ENCODE peak calls at places on chromosomes 6 and 20, in four cellular contexts. D is psoas muscle, M is HFFc6, T is osteocyte. S is an unnamed sample.
A peak's percentile ranks its signal among the peaks of the same experiment; 100 is the strongest.

GRCh38 chr6:1667805-1668175 is 58.1 kb downstream of the FOXC1 start:
- DNase-seq in D (no peak), M (no peak), T (no peak), S (no peak)

GRCh38 chr6:90393232-90393884 is 96.7 kb upstream of the BACH2 start:
- DNase-seq in D (peak; percentile 61), M (peak; percentile 36), T (no peak), S (no peak)

GRCh38 chr6:11712760-11713159 is 65.8 kb downstream of the ADTRP start:
- DNase-seq in D (peak; percentile 57), M (no peak), T (peak; percentile 32), S (no peak)

GRCh38 chr6:100166991-100167390 is 173.0 kb upstream of the MCHR2 start:
- DNase-seq in D (no peak), M (no peak), T (no peak), S (no peak)

GRCh38 chr6:138592698-138593097 is 93.4 kb upstream of the NHSL1 start:
- DNase-seq in D (no peak), M (no peak), T (no peak), S (no peak)

GRCh38 chr6:6998194-6998569 is 109.6 kb upstream of the RREB1 start:
- DNase-seq in D (peak; percentile 59), M (no peak), T (no peak), S (no peak)

GRCh38 chr20:42082611-42083010 is 464.4 kb upstream of the CHD6 start:
- DNase-seq in D (peak; percentile 57), M (peak; percentile 1), T (no peak), S (no peak)

GRCh38 chr6:139853302-139853992 is 479.0 kb upstream of the CITED2 start:
- DNase-seq in D (no peak), M (peak; percentile 88), T (no peak), S (no peak)

GRCh38 chr6:144528605-144529425 is 243.7 kb downstream of the UTRN start:
- DNase-seq in D (no peak), M (no peak), T (no peak), S (no peak)

GRCh38 chr6:81743649-81744048 is 8.8 kb downstream of the TENT5A start:
- DNase-seq in D (no peak), M (peak; percentile 31), T (no peak), S (no peak)

GRCh38 chr6:159422041-159422984 is 253.1 kb downstream of the FNDC1 start:
- DNase-seq in D (no peak), M (no peak), T (no peak), S (no peak)

GRCh38 chr6:58113960-58114359 is 796.5 kb downstream of the PRIM2 start:
- DNase-seq in D (no peak), M (no peak), T (no peak), S (no peak)

GRCh38 chr6:78492351-78493010 is 374.9 kb upstream of the IRAK1BP1 start:
- DNase-seq in D (no peak), M (peak; percentile 20), T (no peak), S (no peak)

GRCh38 chr20:50092436-50092835 is 20.5 kb downstream of the UBE2V1 start:
- DNase-seq in D (no peak), M (no peak), T (no peak), S (no peak)

GRCh38 chr6:20313960-20314530 is 87.6 kb upstream of the E2F3 start:
- DNase-seq in D (no peak), M (no peak), T (no peak), S (no peak)

GRCh38 chr6:8589941-8590676 is 154.8 kb upstream of the SLC35B3 start:
- DNase-seq in D (no peak), M (no peak), T (no peak), S (no peak)

DNA sequence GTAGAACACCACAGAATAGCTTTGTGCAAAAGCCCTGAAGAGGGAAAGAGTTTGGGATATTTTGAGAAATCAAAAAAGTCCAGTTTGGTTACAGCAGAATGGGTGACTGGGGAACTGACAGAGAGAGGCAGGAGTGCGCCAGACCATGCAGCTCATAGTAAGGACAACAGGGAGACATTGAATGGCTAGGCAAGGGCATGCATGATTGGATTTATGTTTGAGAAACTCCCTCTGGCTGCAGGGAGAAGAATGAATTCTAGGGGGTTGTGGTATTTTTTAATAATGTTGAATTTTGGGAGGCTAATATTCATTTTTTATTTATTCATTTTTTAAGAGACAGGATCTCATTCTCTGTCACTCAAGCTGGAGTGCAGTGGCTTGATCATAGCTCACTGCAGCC is 49.9 kb downstream of the TGM2 start:
- DNase-seq in D (no peak), M (no peak), T (no peak), S (no peak)
- TF ChIP-seq CTCF in D (no peak), M (peak; percentile 53), T (peak; percentile 31), S (peak; percentile 38)

DNA sequence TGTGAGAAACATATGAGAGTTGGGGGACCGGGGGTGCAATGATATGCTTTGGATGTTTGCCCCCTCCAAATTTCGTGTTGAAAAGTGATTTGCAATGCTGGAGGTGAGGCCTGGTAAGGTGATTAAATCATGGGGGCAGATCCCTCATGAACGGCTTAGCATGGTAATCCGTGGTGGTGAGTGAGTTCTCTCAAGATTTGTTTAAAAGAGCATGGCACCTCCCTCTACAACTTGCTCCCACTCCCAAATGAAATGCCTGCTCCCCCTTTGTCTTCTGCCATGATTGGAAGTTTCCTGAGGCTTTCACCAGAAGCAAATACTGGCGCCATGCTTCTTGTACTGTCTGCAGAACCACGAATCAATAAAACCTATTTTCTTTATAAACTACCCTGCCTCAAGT is 2.5 kb downstream of the DEK start:
- DNase-seq in D (no peak), M (no peak), T (no peak), S (no peak)
- TF ChIP-seq CTCF in D (no peak), M (no peak), T (no peak), S (no peak)

GRCh38 chr20:4559106-4559505 is 162.6 kb upstream of the PRND start:
- DNase-seq in D (no peak), M (no peak), T (no peak), S (no peak)
- TF ChIP-seq CTCF in D (no peak), M (no peak), T (no peak), S (no peak)

GRCh38 chr6:37488464-37488863 is 11.2 kb downstream of the CCDC167 start:
- DNase-seq in D (no peak), M (no peak), T (no peak), S (no peak)

GRCh38 chr6:37490466-37491015 is 9.2 kb downstream of the CCDC167 start:
- DNase-seq in D (no peak), M (no peak), T (no peak), S (no peak)

GRCh38 chr6:37487891-37488290 is 11.8 kb downstream of the CCDC167 start:
- DNase-seq in D (no peak), M (no peak), T (no peak), S (no peak)

GRCh38 chr6:37491161-37491829 is 8.4 kb downstream of the CCDC167 start:
- DNase-seq in D (no peak), M (no peak), T (no peak), S (no peak)

GRCh38 chr6:37489697-37490336 is 9.9 kb downstream of the CCDC167 start:
- DNase-seq in D (no peak), M (no peak), T (no peak), S (no peak)
- TF ChIP-seq CTCF in D (no peak), M (peak; percentile 70), T (peak; percentile 43), S (no peak)

S was measured in type B pancreatic cell.